ENCODE peak calls at places on chromosomes 5 and 9, in seven cellular contexts. D is A549, L is H9, N is fibroblast of lung, C is OCI-LY7, M is neuronal stem cell, V is endothelial cell of umbilical vein. S is an unnamed sample.

GRCh38 chr5:73311291-73312110 is 137.1 kb downstream of the FOXD1 start:
- DNase-seq in N (peak), L (peak), D (no peak), M (peak), V (no peak), C (no peak), S (peak)

GRCh38 chr5:138653502-138653901 is 78.3 kb upstream of the HSPA9 start:
- DNase-seq in M (no peak), L (no peak), C (no peak), V (no peak), D (no peak), N (peak), S (no peak)

GRCh38 chr5:931570-932145 is 39.0 kb downstream of the TRIP13 start:
- DNase-seq in C (no peak), M (no peak), D (no peak), L (no peak), V (no peak), N (no peak), S (no peak)

GRCh38 chr5:136192526-136193395 is at the start of gene SMIM32:
- DNase-seq in L (peak), C (no peak), D (no peak), M (peak), N (no peak), V (peak), S (no peak)

GRCh38 chr5:122844136-122844915 is 1.1 kb upstream of the SNX24 start:
- DNase-seq in N (peak), C (peak), M (no peak), V (peak), L (no peak), D (no peak), S (no peak)

GRCh38 chr5:122363623-122364022 is 51.6 kb downstream of the SNCAIP start:
- DNase-seq in L (no peak), N (no peak), C (no peak), M (no peak), V (no peak), D (no peak), S (no peak)

GRCh38 chr5:2746642-2747041 is 4.8 kb downstream of the IRX2 start:
- DNase-seq in C (no peak), V (no peak), D (no peak), L (no peak), N (no peak), M (no peak), S (peak)

GRCh38 chr9:27548055-27548741 is 18.6 kb upstream of the MOB3B start:
- DNase-seq in D (no peak), C (peak), N (peak), L (no peak), M (no peak), V (peak), S (peak)

GRCh38 chr5:98492258-98492657 is 281.2 kb upstream of the RGMB start:
- DNase-seq in M (no peak), D (no peak), C (no peak), N (no peak), V (peak), L (no peak), S (no peak)

GRCh38 chr9:5800969-5801738 is 31.8 kb downstream of the ERMP1 start:
- DNase-seq in C (no peak), D (no peak), M (no peak), L (no peak), N (no peak), V (peak), S (peak)

GRCh38 chr5:55852503-55852902 is 1.3 kb downstream of the IL31RA start:
- DNase-seq in D (no peak), V (no peak), M (no peak), C (no peak), L (no peak), N (peak), S (no peak)

GRCh38 chr5:157820593-157821252 is 38.2 kb downstream of the CLINT1 start:
- DNase-seq in N (peak), D (peak), M (peak), L (no peak), C (peak), V (peak), S (peak)

GRCh38 chr5:143453722-143454121 is 50.2 kb upstream of the NR3C1 start:
- DNase-seq in D (no peak), M (no peak), C (peak), V (no peak), N (no peak), L (no peak), S (no peak)

GRCh38 chr5:124920909-124921666 is 174.6 kb upstream of the ZNF608 start:
- DNase-seq in M (no peak), N (no peak), L (no peak), C (peak), V (no peak), D (no peak), S (no peak)

GRCh38 chr9:108759399-108759798 is 96.4 kb downstream of the ACTL7B start:
- DNase-seq in L (no peak), V (no peak), C (no peak), D (no peak), N (no peak), M (no peak), S (no peak)

GRCh38 chr5:138177936-138178515 is 404 bp downstream of the BRD8 start:
- DNase-seq in L (no peak), C (peak), V (peak), D (peak), N (peak), M (no peak), S (no peak)

GRCh38 chr9:110214090-110214489 is 6.1 kb upstream of the C9orf152 start:
- DNase-seq in C (no peak), M (no peak), D (no peak), L (no peak), N (no peak), V (no peak), S (peak)

GRCh38 chr5:52504584-52505240 is 283.0 kb upstream of the ITGA1 start:
- DNase-seq in C (no peak), V (no peak), M (no peak), D (no peak), N (no peak), L (no peak), S (no peak)

GRCh38 chr5:171249460-171249859 is 59.6 kb upstream of the TLX3 start:
- DNase-seq in N (no peak), L (no peak), V (no peak), M (no peak), C (no peak), D (no peak), S (no peak)

GRCh38 chr5:174922955-174923354 is 198.6 kb downstream of the MSX2 start:
- DNase-seq in N (no peak), C (no peak), L (peak), M (no peak), D (no peak), V (no peak), S (no peak)

GRCh38 chr9:109799792-109800191 is 19.8 kb downstream of the PALM2AKAP2 start:
- DNase-seq in V (no peak), D (no peak), C (no peak), L (no peak), N (peak), M (no peak), S (peak)

GRCh38 chr9:136820947-136821332 is 13.2 kb downstream of the RABL6 start:
- DNase-seq in D (no peak), N (peak), M (no peak), L (no peak), V (peak), C (no peak), S (peak)

GRCh38 chr5:163503106-163504090 is 2.0 kb upstream of the MAT2B start:
- DNase-seq in V (peak), M (peak), L (peak), C (peak), N (peak), D (peak), S (peak)

GRCh38 chr5:83628360-83628759 is 92.3 kb downstream of the HAPLN1 start:
- DNase-seq in M (no peak), V (no peak), N (no peak), L (no peak), C (no peak), D (no peak), S (peak)

GRCh38 chr9:123615381-123615780 is 259.4 kb downstream of the CRB2 start:
- DNase-seq in L (no peak), M (no peak), N (no peak), C (peak), D (no peak), V (no peak), S (no peak)

GRCh38 chr5:172496671-172497371 is 42.5 kb upstream of the SH3PXD2B start:
- DNase-seq in L (peak), D (no peak), V (peak), N (no peak), M (no peak), C (no peak), S (peak)

GRCh38 chr5:81517462-81517861 is 123.5 kb upstream of the ACOT12 start:
- DNase-seq in N (peak), D (no peak), C (no peak), M (no peak), L (no peak), V (no peak), S (no peak)

GRCh38 chr5:122468351-122469111 is 156.5 kb downstream of the SNCAIP start:
- DNase-seq in N (no peak), M (no peak), D (no peak), C (no peak), V (no peak), L (no peak), S (no peak)

GRCh38 chr5:151156732-151157402 is 712 bp downstream of the ANXA6 start:
- DNase-seq in L (peak), D (no peak), V (peak), N (peak), M (no peak), C (no peak), S (no peak)

GRCh38 chr5:52964138-52964537 is 25.0 kb upstream of the ITGA2 start:
- DNase-seq in M (no peak), D (no peak), N (no peak), C (no peak), L (no peak), V (no peak), S (no peak)

GRCh38 chr9:72297516-72297915 is 67.5 kb downstream of the ZFAND5 start:
- DNase-seq in V (no peak), L (no peak), D (no peak), M (no peak), N (no peak), C (no peak), S (no peak)

GRCh38 chr9:98146101-98146991 is 27.3 kb upstream of the TRIM14 start:
- DNase-seq in D (peak), L (no peak), N (peak), M (no peak), C (no peak), V (no peak), S (no peak)

GRCh38 chr9:91433180-91433579 is 9.5 kb upstream of the NFIL3 start:
- DNase-seq in D (peak), L (no peak), C (peak), V (peak), M (no peak), N (peak), S (peak)

GRCh38 chr9:20930836-20931235 is 100.6 kb downstream of the HACD4 start:
- DNase-seq in C (no peak), V (no peak), L (no peak), M (no peak), D (no peak), N (no peak), S (no peak)

GRCh38 chr9:19229725-19230355 is 653 bp upstream of the DENND4C start:
- DNase-seq in L (peak), C (peak), V (peak), M (no peak), N (no peak), D (peak), S (peak)

GRCh38 chr5:88826959-88827585 is 55.9 kb downstream of the MEF2C start:
- DNase-seq in N (peak), M (no peak), D (no peak), L (peak), V (peak), C (peak), S (peak)

GRCh38 chr5:88824892-88825781 is 57.8 kb downstream of the MEF2C start:
- DNase-seq in D (no peak), L (no peak), M (no peak), N (peak), V (peak), C (no peak), S (peak)

GRCh38 chr5:88824141-88824540 is 58.8 kb downstream of the MEF2C start:
- DNase-seq in C (no peak), D (no peak), N (no peak), M (no peak), L (no peak), V (no peak), S (no peak)

GRCh38 chr5:88827997-88828396 is 55.0 kb downstream of the MEF2C start:
- DNase-seq in D (no peak), C (no peak), M (no peak), L (no peak), V (peak), N (no peak), S (peak)

DNA sequence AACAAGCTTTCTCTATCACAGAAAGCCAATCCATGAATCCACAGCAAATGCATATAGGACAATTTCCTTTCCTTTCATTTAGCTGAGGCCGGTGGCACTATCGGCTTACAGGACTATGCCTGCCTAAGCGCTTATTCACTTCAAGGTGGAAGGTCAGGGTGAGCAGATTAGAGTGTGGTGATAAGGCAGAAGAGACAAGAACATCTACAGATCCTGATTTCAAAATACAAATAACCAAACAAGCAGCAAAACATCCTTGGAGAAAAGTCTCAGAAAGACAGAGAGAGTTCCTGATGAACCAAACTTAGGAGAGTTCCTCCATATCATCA is 57.2 kb downstream of the MEF2C start:
- DNase-seq in V (peak), C (no peak), M (no peak), N (no peak), L (no peak), D (no peak), S (no peak)
- H3K4me2 ChIP-seq in V (peak), C (peak), M (no peak), N (peak), L (no peak), D (no peak), S (peak)

DNA sequence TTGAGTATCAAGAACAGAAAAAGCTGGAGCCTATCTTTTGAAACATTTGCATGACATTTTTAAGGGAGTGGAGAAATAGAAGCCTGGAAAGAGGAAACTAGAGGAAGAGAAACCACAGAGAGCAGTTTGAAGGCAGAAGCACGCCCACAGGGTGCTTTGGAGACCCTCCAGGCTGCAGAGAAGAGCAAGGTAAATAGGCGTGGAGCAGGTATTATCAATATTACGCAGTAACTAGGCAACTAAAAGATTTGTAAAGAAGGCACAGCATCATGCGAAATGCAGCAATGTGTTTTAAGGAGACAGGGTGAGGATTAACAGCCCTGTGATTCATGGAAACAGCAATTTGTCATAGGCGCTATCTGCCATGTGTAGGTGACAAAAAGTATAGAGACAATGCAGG is 281.2 kb downstream of the BRINP1 start:
- DNase-seq in V (no peak), C (no peak), D (no peak), M (no peak), N (no peak), L (no peak), S (no peak)
- H3K4me2 ChIP-seq in V (no peak), C (no peak), D (no peak), M (no peak), N (no peak), L (no peak), S (no peak)

GRCh38 chr9:21967169-21967568 is 27.0 kb downstream of the CDKN2A start:
- DNase-seq in L (peak), N (no peak), C (no peak), D (no peak), M (no peak), V (no peak), S (no peak)

GRCh38 chr9:21964925-21965385 is 29.2 kb downstream of the CDKN2A start:
- DNase-seq in V (peak), C (no peak), M (no peak), N (peak), D (no peak), L (peak), S (peak)

GRCh38 chr9:21966140-21966851 is 27.9 kb downstream of the CDKN2A start:
- DNase-seq in M (no peak), D (no peak), V (no peak), C (no peak), L (peak), N (no peak), S (no peak)

GRCh38 chr9:21967707-21968106 is 26.5 kb downstream of the CDKN2A start:
- DNase-seq in C (no peak), M (no peak), V (no peak), N (no peak), L (no peak), D (no peak), S (no peak)

DNA sequence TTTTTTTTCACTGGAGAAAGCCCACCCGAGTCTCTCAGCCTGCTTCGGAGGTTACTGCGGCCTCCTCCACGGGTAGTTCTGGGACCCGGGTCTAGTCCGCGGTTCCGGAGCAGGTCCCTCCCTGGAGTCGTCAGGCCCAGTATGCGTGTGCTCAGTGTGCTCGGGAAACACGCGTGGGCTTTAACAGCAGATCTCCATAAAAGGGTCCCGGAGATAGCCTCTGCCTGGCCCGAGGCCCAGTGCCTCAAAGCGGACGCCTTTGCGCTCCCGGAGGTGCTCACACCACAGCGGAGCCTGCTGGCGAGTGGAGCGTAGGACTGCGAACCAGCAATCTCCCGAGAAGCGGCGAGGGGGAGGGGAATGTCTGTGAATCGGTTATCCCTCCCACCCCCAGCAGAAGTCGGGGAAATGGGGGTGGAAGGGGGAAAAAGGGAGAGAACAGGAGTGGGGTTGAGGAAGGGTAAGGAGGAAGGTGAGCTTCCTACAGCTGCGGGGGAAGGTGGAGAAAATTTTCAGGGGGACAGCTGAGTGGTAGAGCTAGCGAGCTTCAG is 28.7 kb downstream of the CDKN2A start:
- DNase-seq in D (no peak), N (peak), M (peak), L (peak), V (peak), C (no peak), S (peak)
- H3K4me2 ChIP-seq in D (no peak), N (peak), M (peak), L (peak), V (peak), C (no peak), S (peak)

DNA sequence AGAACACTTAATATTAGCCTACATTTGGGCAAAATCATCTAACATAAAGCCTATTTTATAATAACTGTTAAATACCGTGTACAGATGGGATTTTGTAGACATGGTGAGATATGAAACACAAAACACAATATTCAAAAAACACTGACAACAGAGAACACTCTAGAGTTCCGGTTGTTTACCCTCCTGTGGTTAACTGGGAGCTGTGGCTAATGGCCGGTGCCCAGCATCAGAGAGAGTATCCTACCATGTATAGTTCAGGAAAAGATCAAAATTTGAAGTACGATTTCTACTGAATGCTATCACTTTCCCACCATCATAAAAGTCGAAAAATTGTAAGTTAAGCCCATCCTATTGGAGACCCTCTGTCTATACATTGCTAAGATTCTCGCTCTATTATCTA is 2.4 kb downstream of the CAMK4 start:
- DNase-seq in N (no peak), D (no peak), L (no peak), V (no peak), M (no peak), C (no peak), S (no peak)
- H3K4me2 ChIP-seq in N (no peak), D (no peak), L (no peak), V (no peak), M (no peak), C (peak), S (no peak)

DNA sequence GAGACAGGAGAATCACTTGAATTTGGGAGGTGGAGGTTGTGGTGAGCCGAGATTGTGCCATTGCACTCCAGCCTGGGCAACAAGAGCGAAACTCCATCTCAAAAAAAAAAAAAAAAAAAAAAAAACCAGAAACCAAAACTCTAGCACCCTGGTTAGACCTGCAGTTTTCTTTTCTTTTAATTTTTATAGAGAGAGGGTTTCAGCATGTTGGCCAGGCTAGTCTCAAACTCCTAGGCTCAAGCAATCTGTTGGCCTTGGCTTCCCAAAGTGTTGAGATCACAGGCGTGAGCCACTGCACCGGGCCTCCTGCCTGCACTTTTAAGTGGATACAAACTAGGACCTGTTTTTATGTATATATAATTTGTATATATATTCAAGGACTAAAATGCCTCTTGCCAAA is 12.9 kb upstream of the MTMR12 start:
- DNase-seq in N (no peak), M (no peak), D (no peak), L (no peak), C (no peak), V (no peak), S (no peak)
- H3K4me2 ChIP-seq in N (no peak), M (no peak), D (no peak), L (no peak), C (no peak), V (no peak), S (no peak)

S was measured in astrocyte.